ENCODE peak calls at places on chromosomes 5 and 9, in eight cellular contexts. One of them, this sample, is unnamed.

GRCh38 chr5:1670342-1670741 is 129.3 kb downstream of the MRPL36 start:
- DNase-seq in NCI-H1105 treated with DMSO at 0.1 percent for 48 hours: no peak
- DNase-seq in breast epithelium: peak
- DNase-seq in memory B cell: no peak
- DNase-seq in activated CD8-positive, alpha-beta T cell treated with anti-CD3 and anti-CD28 coated beads, Interleukin-2, amount 10 ng/mL, durations not matched to agents 7 days and 5 days: no peak
- DNase-seq in suprapubic skin: no peak
- DNase-seq in NCI-H345: no peak
- DNase-seq in spleen: no peak
- DNase-seq in this sample: peak

GRCh38 chr5:98041661-98042060 is 731.8 kb upstream of the RGMB start:
- DNase-seq in NCI-H345: no peak
- DNase-seq in spleen: no peak
- DNase-seq in suprapubic skin: no peak
- DNase-seq in activated CD8-positive, alpha-beta T cell treated with anti-CD3 and anti-CD28 coated beads, Interleukin-2, amount 10 ng/mL, durations not matched to agents 7 days and 5 days: no peak
- DNase-seq in breast epithelium: no peak
- DNase-seq in memory B cell: no peak
- DNase-seq in NCI-H1105 treated with DMSO at 0.1 percent for 48 hours: no peak
- DNase-seq in this sample: no peak

GRCh38 chr5:143051244-143052058 is 281.3 kb downstream of the ARHGAP26 start:
- DNase-seq in suprapubic skin: no peak
- DNase-seq in breast epithelium: no peak
- DNase-seq in memory B cell: no peak
- DNase-seq in NCI-H1105 treated with DMSO at 0.1 percent for 48 hours: peak
- DNase-seq in NCI-H345: peak
- DNase-seq in spleen: no peak
- DNase-seq in activated CD8-positive, alpha-beta T cell treated with anti-CD3 and anti-CD28 coated beads, Interleukin-2, amount 10 ng/mL, durations not matched to agents 7 days and 5 days: no peak
- DNase-seq in this sample: peak

GRCh38 chr5:154758977-154759376 is 3.8 kb downstream of the LARP1 start:
- DNase-seq in breast epithelium: no peak
- DNase-seq in NCI-H1105 treated with DMSO at 0.1 percent for 48 hours: no peak
- DNase-seq in spleen: no peak
- DNase-seq in NCI-H345: no peak
- DNase-seq in memory B cell: no peak
- DNase-seq in activated CD8-positive, alpha-beta T cell treated with anti-CD3 and anti-CD28 coated beads, Interleukin-2, amount 10 ng/mL, durations not matched to agents 7 days and 5 days: no peak
- DNase-seq in suprapubic skin: no peak
- DNase-seq in this sample: no peak

GRCh38 chr5:84450617-84451414 is 66.1 kb upstream of the EDIL3 start:
- DNase-seq in NCI-H1105 treated with DMSO at 0.1 percent for 48 hours: no peak
- DNase-seq in breast epithelium: no peak
- DNase-seq in spleen: no peak
- DNase-seq in suprapubic skin: no peak
- DNase-seq in memory B cell: no peak
- DNase-seq in activated CD8-positive, alpha-beta T cell treated with anti-CD3 and anti-CD28 coated beads, Interleukin-2, amount 10 ng/mL, durations not matched to agents 7 days and 5 days: no peak
- DNase-seq in NCI-H345: no peak
- DNase-seq in this sample: no peak

GRCh38 chr5:157222506-157223230 is 42.0 kb downstream of the ITK start:
- DNase-seq in memory B cell: no peak
- DNase-seq in spleen: no peak
- DNase-seq in NCI-H1105 treated with DMSO at 0.1 percent for 48 hours: no peak
- DNase-seq in activated CD8-positive, alpha-beta T cell treated with anti-CD3 and anti-CD28 coated beads, Interleukin-2, amount 10 ng/mL, durations not matched to agents 7 days and 5 days: peak
- DNase-seq in NCI-H345: no peak
- DNase-seq in breast epithelium: no peak
- DNase-seq in suprapubic skin: no peak
- DNase-seq in this sample: no peak

GRCh38 chr5:104733063-104733719 is 1170.6 kb upstream of the NUDT12 start:
- DNase-seq in breast epithelium: no peak
- DNase-seq in memory B cell: no peak
- DNase-seq in NCI-H345: no peak
- DNase-seq in NCI-H1105 treated with DMSO at 0.1 percent for 48 hours: no peak
- DNase-seq in suprapubic skin: no peak
- DNase-seq in activated CD8-positive, alpha-beta T cell treated with anti-CD3 and anti-CD28 coated beads, Interleukin-2, amount 10 ng/mL, durations not matched to agents 7 days and 5 days: no peak
- DNase-seq in spleen: no peak
- DNase-seq in this sample: no peak

GRCh38 chr5:157057459-157058370 is 1.2 kb downstream of the HAVCR1 start:
- DNase-seq in spleen: no peak
- DNase-seq in breast epithelium: no peak
- DNase-seq in activated CD8-positive, alpha-beta T cell treated with anti-CD3 and anti-CD28 coated beads, Interleukin-2, amount 10 ng/mL, durations not matched to agents 7 days and 5 days: no peak
- DNase-seq in suprapubic skin: no peak
- DNase-seq in memory B cell: no peak
- DNase-seq in NCI-H1105 treated with DMSO at 0.1 percent for 48 hours: no peak
- DNase-seq in NCI-H345: no peak
- DNase-seq in this sample: no peak

GRCh38 chr5:76571595-76571994 is 51.6 kb downstream of the F2RL2 start:
- DNase-seq in NCI-H345: no peak
- DNase-seq in breast epithelium: no peak
- DNase-seq in NCI-H1105 treated with DMSO at 0.1 percent for 48 hours: no peak
- DNase-seq in activated CD8-positive, alpha-beta T cell treated with anti-CD3 and anti-CD28 coated beads, Interleukin-2, amount 10 ng/mL, durations not matched to agents 7 days and 5 days: no peak
- DNase-seq in spleen: no peak
- DNase-seq in memory B cell: no peak
- DNase-seq in suprapubic skin: no peak
- DNase-seq in this sample: no peak

GRCh38 chr9:69178583-69179011 is 4.5 kb downstream of the TJP2 start:
- DNase-seq in memory B cell: no peak
- DNase-seq in NCI-H1105 treated with DMSO at 0.1 percent for 48 hours: no peak
- DNase-seq in activated CD8-positive, alpha-beta T cell treated with anti-CD3 and anti-CD28 coated beads, Interleukin-2, amount 10 ng/mL, durations not matched to agents 7 days and 5 days: no peak
- DNase-seq in suprapubic skin: no peak
- DNase-seq in NCI-H345: no peak
- DNase-seq in spleen: no peak
- DNase-seq in breast epithelium: no peak
- DNase-seq in this sample: no peak

GRCh38 chr5:54017580-54017979 is 292.8 kb downstream of the ARL15 start:
- DNase-seq in spleen: no peak
- DNase-seq in memory B cell: no peak
- DNase-seq in NCI-H1105 treated with DMSO at 0.1 percent for 48 hours: no peak
- DNase-seq in suprapubic skin: no peak
- DNase-seq in NCI-H345: no peak
- DNase-seq in breast epithelium: no peak
- DNase-seq in activated CD8-positive, alpha-beta T cell treated with anti-CD3 and anti-CD28 coated beads, Interleukin-2, amount 10 ng/mL, durations not matched to agents 7 days and 5 days: no peak
- DNase-seq in this sample: no peak

GRCh38 chr5:6737043-6737941 is 24.1 kb downstream of the TENT4A start:
- DNase-seq in NCI-H345: no peak
- DNase-seq in activated CD8-positive, alpha-beta T cell treated with anti-CD3 and anti-CD28 coated beads, Interleukin-2, amount 10 ng/mL, durations not matched to agents 7 days and 5 days: no peak
- DNase-seq in spleen: peak
- DNase-seq in suprapubic skin: no peak
- DNase-seq in breast epithelium: no peak
- DNase-seq in memory B cell: no peak
- DNase-seq in NCI-H1105 treated with DMSO at 0.1 percent for 48 hours: no peak
- DNase-seq in this sample: no peak

This sample was measured in aorta.